ENCODE peak calls at places on chromosomes 7 and 10, in six cellular contexts. I is endothelial cell, H is brain microvascular endothelial cell, W is esophagus squamous epithelium, S is AG09309, F is heart left ventricle. J is an unnamed sample.

GRCh38 chr7:116180302-116180701 is 30.0 kb upstream of the TES start:
- DNase-seq in I (peak; percentile 20), H (peak; percentile 66), W (no peak), S (no peak), F (no peak), J (peak; percentile 21)

GRCh38 chr10:29189272-29189671 is 99.6 kb upstream of the LYZL1 start:
- DNase-seq in I (no peak), H (no peak), W (no peak), S (peak; percentile 68), F (peak; percentile 38), J (no peak)

GRCh38 chr7:44307905-44308740 is 17.3 kb downstream of the CAMK2B start:
- DNase-seq in I (no peak), H (no peak), W (no peak), S (no peak), F (no peak), J (no peak)

GRCh38 chr7:111083423-111083822 is 7.5 kb upstream of the LRRN3 start:
- DNase-seq in I (no peak), H (peak; percentile 75), W (no peak), S (peak; percentile 64), F (no peak), J (no peak)

GRCh38 chr10:104589871-104590270 is 51.2 kb upstream of the SORCS3 start:
- DNase-seq in I (no peak), H (peak; percentile 27), W (no peak), S (no peak), F (no peak), J (no peak)

GRCh38 chr7:26305048-26305868 is 13.6 kb downstream of the SNX10 start:
- DNase-seq in I (no peak), H (no peak), W (no peak), S (no peak), F (no peak), J (no peak)

GRCh38 chr7:104126411-104126841 is 81.4 kb downstream of the ORC5 start:
- DNase-seq in I (no peak), H (no peak), W (no peak), S (no peak), F (no peak), J (no peak)

GRCh38 chr7:29349362-29349761 is 154.8 kb downstream of the CHN2 start:
- DNase-seq in I (no peak), H (no peak), W (no peak), S (no peak), F (no peak), J (no peak)

GRCh38 chr7:142308326-142308725 is 50.5 kb upstream of the PRSS58 start:
- DNase-seq in I (no peak), H (no peak), W (no peak), S (no peak), F (no peak), J (no peak)

GRCh38 chr7:20574784-20575757 is 40.4 kb upstream of the ABCB5 start:
- DNase-seq in I (no peak), H (no peak), W (no peak), S (no peak), F (no peak), J (no peak)

GRCh38 chr7:74275401-74275881 is 13.8 kb upstream of the CLIP2 start:
- DNase-seq in I (peak; percentile 53), H (no peak), W (no peak), S (no peak), F (no peak), J (no peak)

GRCh38 chr10:89894051-89894450 is 192.7 kb downstream of the KIF20B start:
- DNase-seq in I (no peak), H (no peak), W (no peak), S (no peak), F (no peak), J (no peak)

GRCh38 chr7:35241884-35242283 is 12.0 kb downstream of the TBX20 start:
- DNase-seq in I (no peak), H (no peak), W (no peak), S (no peak), F (no peak), J (no peak)

GRCh38 chr7:79497728-79498127 is 44.3 kb upstream of the MAGI2 start:
- DNase-seq in I (no peak), H (no peak), W (no peak), S (no peak), F (no peak), J (no peak)

GRCh38 chr7:79507161-79507560 is 53.7 kb upstream of the MAGI2 start:
- DNase-seq in I (no peak), H (no peak), W (no peak), S (no peak), F (no peak), J (no peak)

GRCh38 chr7:79504607-79505389 is 51.3 kb upstream of the MAGI2 start:
- DNase-seq in I (no peak), H (no peak), W (no peak), S (no peak), F (no peak), J (no peak)

GRCh38 chr7:79506481-79506880 is 53.0 kb upstream of the MAGI2 start:
- DNase-seq in I (no peak), H (peak; percentile 37), W (no peak), S (no peak), F (no peak), J (no peak)

GRCh38 chr7:79502151-79502550 is 48.7 kb upstream of the MAGI2 start:
- DNase-seq in I (no peak), H (no peak), W (no peak), S (no peak), F (no peak), J (no peak)
- TF ChIP-seq CTCF in I (peak; percentile 31), H (peak; percentile 19), W (no peak), S (peak; percentile 13), F (no peak), J (no peak)

GRCh38 chr10:126533644-126534043 is 136.8 kb downstream of the C10orf90 start:
- DNase-seq in I (no peak), H (no peak), W (no peak), S (no peak), F (no peak), J (no peak)

GRCh38 chr10:126524526-126524925 is 136.2 kb upstream of the ADAM12 start:
- DNase-seq in I (no peak), H (no peak), W (no peak), S (no peak), F (no peak), J (no peak)

GRCh38 chr10:126527645-126528319 is 139.5 kb upstream of the ADAM12 start:
- DNase-seq in I (no peak), H (no peak), W (no peak), S (no peak), F (no peak), J (no peak)

GRCh38 chr10:126525326-126525725 is 137.0 kb upstream of the ADAM12 start:
- DNase-seq in I (no peak), H (no peak), W (no peak), S (no peak), F (no peak), J (no peak)

DNA sequence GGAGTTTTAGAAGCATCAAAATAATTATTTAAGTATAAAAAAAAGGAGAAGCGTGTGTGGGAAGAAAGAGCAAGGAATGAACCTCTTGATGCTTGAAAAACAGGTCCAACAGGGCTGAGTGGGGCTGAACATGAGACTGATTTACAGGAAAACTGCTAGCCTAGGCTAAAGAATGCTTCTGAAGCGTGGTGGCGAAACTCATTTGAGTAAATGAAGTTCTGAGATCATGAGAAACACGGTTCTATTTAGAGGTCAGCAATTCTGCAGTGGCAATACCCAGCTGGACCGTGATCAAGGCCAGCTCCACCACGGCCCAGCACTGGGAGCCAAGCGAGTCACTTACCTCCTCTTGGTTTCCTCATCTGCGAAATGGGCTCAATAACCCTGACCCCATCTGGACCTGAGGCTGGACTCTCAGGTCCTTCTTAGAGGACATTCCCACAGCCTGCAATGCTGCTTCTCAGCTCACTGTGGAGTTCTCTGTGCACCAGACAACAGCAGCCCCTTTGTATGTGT is 140.1 kb upstream of the ADAM12 start:
- DNase-seq in I (no peak), H (no peak), W (no peak), S (no peak), F (no peak), J (no peak)
- TF ChIP-seq CTCF in I (no peak), H (no peak), W (no peak), S (no peak), F (no peak), J (no peak)

DNA sequence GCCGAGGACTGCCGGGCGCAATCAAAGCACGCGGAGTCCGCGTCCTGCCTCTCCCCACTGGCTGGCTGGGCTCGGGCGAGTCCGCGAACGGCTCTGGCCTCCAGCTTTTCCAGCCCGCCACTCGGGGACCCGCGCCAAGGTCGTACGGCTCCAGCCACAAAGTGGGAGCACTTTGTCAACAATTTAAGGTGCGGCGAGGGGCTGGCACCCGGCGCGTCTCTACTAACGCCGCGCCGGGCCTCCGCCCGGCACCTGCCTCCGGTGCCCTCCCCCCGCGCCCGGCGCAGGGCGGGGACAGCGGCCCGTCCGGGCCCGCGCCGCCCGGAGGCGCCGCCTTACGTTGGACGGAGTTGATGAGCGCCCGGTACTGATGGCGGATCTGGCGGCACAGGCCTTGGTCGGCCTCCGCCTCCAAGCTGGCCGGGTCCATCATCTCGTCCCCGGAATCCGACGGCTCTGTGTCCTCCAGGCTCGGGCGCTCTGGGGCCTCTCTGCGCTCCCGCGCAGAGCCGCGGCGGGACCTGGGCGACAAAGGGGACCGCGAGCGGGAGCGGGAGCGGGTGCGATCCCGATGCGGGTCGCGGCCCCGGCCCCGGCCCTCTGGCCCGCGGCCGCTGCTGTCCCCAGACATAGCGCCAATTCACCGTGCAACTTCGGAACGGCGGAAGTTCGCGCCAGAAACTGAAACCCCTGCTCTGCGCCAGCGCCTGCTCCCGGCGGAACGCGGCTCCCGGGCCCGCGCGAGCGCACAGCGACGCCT is at the start of gene NSMCE4A:
- DNase-seq in I (peak; percentile 78), H (peak; percentile 57), W (no peak), S (no peak), F (peak; percentile 84), J (peak; percentile 68)
- TF ChIP-seq CTCF in I (no peak), H (no peak), W (no peak), S (peak; percentile 36), F (peak; percentile 58), J (peak; percentile 88)

GRCh38 chr7:78444267-78444666 is 645.7 kb downstream of the PHTF2 start:
- DNase-seq in I (no peak), H (no peak), W (no peak), S (no peak), F (no peak), J (no peak)

GRCh38 chr7:78448915-78449314 is 650.3 kb downstream of the PHTF2 start:
- DNase-seq in I (no peak), H (no peak), W (no peak), S (no peak), F (no peak), J (no peak)

GRCh38 chr7:78441737-78442136 is 643.2 kb downstream of the PHTF2 start:
- DNase-seq in I (no peak), H (no peak), W (no peak), S (no peak), F (no peak), J (no peak)

GRCh38 chr7:78438433-78438832 is 639.9 kb downstream of the PHTF2 start:
- DNase-seq in I (no peak), H (no peak), W (no peak), S (no peak), F (no peak), J (no peak)

DNA sequence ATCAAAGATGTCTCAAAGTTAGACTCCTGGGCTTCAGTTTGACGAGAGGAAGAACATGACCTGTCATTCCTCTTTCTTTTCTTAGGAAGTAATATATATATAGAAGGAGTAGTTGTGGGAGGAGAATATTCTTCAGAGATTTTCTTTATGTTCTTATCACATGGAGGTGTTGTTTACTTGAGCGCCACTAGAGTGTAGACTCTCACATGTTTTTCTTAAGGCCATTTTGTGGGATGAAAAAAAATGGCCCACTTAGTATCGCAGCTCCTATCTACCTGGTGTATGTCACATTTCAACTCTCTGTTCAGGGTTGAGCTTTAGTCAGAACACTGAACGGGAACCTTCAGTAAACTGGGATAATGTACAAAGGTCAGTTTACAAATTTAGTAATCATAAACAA is 645.2 kb downstream of the PHTF2 start:
- DNase-seq in I (no peak), H (no peak), W (no peak), S (no peak), F (no peak), J (no peak)
- TF ChIP-seq CTCF in I (no peak), H (no peak), W (no peak), S (no peak), F (no peak), J (no peak)